ENCODE peak calls at places on chromosomes 13 and 19, in nine cellular contexts. K is BJ, S is cardiac fibroblast, V is A549, L is heart left ventricle, Z is B cell, T is progenitor cell of endocrine pancreas, G is tibial artery, H is fibroblast of mammary gland. A is an unnamed sample.

GRCh38 chr13:74324338-74324737 is 190.1 kb upstream of the KLF12 start:
- DNase-seq in T (no peak), L (no peak), Z (no peak), S (no peak), K (no peak), G (no peak), V (no peak), H (no peak), A (no peak)

GRCh38 chr13:60229708-60230272 is 66.1 kb upstream of the DIAPH3 start:
- DNase-seq in Z (no peak), G (no peak), V (no peak), K (no peak), H (no peak), L (no peak), T (no peak), S (no peak), A (no peak)

GRCh38 chr13:102443234-102443633 is 41.4 kb upstream of the FGF14 start:
- DNase-seq in S (no peak), Z (no peak), L (no peak), H (no peak), K (no peak), G (no peak), T (no peak), V (no peak), A (no peak)

GRCh38 chr19:632228-633067 is 889 bp downstream of the POLRMT start:
- DNase-seq in K (no peak), V (peak; percentile 58), L (no peak), G (no peak), T (no peak), H (peak; percentile 51), S (peak; percentile 65), Z (no peak), A (peak; percentile 25)

GRCh38 chr19:46404039-46404883 is 9.1 kb downstream of the CCDC8 start:
- DNase-seq in H (peak; percentile 61), Z (no peak), G (peak; percentile 86), V (peak; percentile 93), S (no peak), K (no peak), T (peak; percentile 49), L (peak; percentile 74), A (peak; percentile 64)

GRCh38 chr13:45325806-45326205 is 15.2 kb downstream of the TPT1 start:
- DNase-seq in K (peak; percentile 68), V (no peak), S (peak; percentile 94), Z (no peak), H (peak; percentile 95), T (no peak), G (peak; percentile 85), L (peak; percentile 85), A (no peak)

GRCh38 chr19:14118165-14119051 is 846 bp upstream of the PRKACA start:
- DNase-seq in V (no peak), Z (no peak), T (no peak), L (peak; percentile 90), H (peak; percentile 78), S (peak; percentile 69), K (peak; percentile 41), G (peak; percentile 96), A (no peak)

GRCh38 chr19:1272423-1273262 is 2.7 kb upstream of the FAM174C start:
- DNase-seq in G (no peak), S (peak; percentile 12), H (no peak), V (no peak), L (no peak), K (no peak), T (no peak), Z (no peak), A (no peak)

GRCh38 chr13:21055511-21056045 is 5.8 kb downstream of the LATS2 start:
- DNase-seq in H (no peak), S (no peak), K (no peak), G (no peak), T (no peak), L (no peak), Z (no peak), V (no peak), A (no peak)

GRCh38 chr19:2477141-2477710 is 1.3 kb downstream of the GADD45B start:
- DNase-seq in H (no peak), V (no peak), K (no peak), Z (peak; percentile 55), L (peak; percentile 68), T (no peak), S (peak; percentile 51), G (peak; percentile 79), A (peak; percentile 48)

GRCh38 chr13:97194473-97194872 is 27.7 kb upstream of the MBNL2 start:
- DNase-seq in G (no peak), V (no peak), H (peak; percentile 18), K (peak; percentile 24), Z (no peak), S (peak; percentile 19), T (no peak), L (no peak), A (peak; percentile 54)

GRCh38 chr13:44412341-44412935 is 38.8 kb downstream of the SERP2 start:
- DNase-seq in V (no peak), K (no peak), G (no peak), Z (no peak), S (no peak), L (no peak), T (no peak), H (no peak), A (no peak)

GRCh38 chr13:100195568-100195967 is 106.7 kb downstream of the PCCA start:
- DNase-seq in L (no peak), H (no peak), S (no peak), Z (no peak), K (no peak), G (no peak), T (no peak), V (no peak), A (no peak)

GRCh38 chr13:21675095-21676007 is 4.5 kb downstream of the FGF9 start:
- DNase-seq in L (peak; percentile 60), T (peak; percentile 28), K (no peak), Z (no peak), H (no peak), G (no peak), S (no peak), V (no peak), A (peak; percentile 28)

GRCh38 chr13:49340161-49340560 is 92.4 kb downstream of the CDADC1 start:
- DNase-seq in K (no peak), Z (no peak), V (no peak), S (no peak), L (no peak), G (no peak), T (no peak), H (no peak), A (no peak)

GRCh38 chr13:23348270-23349126 is 85.0 kb downstream of the SACS start:
- DNase-seq in V (no peak), L (no peak), S (peak; percentile 16), H (peak; percentile 64), Z (no peak), G (no peak), T (no peak), K (no peak), A (no peak)

GRCh38 chr13:75333103-75333502 is 148.9 kb downstream of the TBC1D4 start:
- DNase-seq in G (no peak), S (no peak), L (no peak), K (no peak), H (no peak), V (no peak), Z (no peak), T (no peak), A (no peak)

DNA sequence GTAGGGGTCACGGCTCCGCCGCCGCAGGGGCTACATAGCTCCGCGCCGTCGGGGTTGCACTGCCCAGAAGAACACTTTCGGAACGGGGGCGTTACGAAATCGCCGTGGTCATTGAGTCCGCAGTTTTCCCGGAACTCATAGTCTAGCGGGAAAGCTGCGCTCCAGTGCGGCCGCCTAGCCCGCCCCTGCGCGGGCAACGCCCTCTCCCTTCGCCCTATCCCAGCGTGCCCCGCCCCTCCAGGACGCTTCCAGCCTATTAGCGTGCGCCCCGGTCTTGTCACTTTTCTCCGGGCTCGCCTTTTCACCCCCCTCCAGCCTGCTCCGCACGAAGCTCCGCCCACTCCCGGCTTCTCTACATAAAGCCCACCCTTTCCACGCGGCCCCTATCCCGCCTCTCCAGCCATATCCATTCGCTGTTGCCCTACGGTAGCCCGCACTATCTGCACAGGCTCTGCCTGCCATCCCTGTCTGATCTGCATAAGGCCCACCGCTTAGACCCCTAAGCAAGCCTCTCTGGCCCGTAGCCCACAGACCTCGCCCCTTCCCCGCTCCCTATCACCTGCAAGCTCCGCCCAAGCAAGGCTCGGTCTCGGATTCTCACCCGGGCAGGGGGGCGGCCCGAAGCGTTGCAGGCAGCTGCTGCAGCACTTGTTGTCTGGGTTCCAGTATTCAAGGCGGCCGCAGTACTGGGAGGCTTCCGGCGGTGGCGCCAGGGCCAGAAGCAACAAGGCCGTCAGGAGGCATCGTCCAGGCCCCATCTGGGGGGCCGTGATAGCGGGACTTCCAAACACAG is 1.6 kb downstream of the IGFLR1 start:
- DNase-seq in L (peak; percentile 99), G (peak; percentile 99), Z (peak; percentile 96), S (peak; percentile 96), T (peak; percentile 94), K (peak; percentile 76), H (peak; percentile 93), V (peak; percentile 100), A (peak; percentile 99)
- TF ChIP-seq CTCF in L (no peak), G (no peak), Z (no peak), S (peak; percentile 29), T (peak; percentile 52), K (peak; percentile 38), H (no peak), V (no peak), A (no peak)

DNA sequence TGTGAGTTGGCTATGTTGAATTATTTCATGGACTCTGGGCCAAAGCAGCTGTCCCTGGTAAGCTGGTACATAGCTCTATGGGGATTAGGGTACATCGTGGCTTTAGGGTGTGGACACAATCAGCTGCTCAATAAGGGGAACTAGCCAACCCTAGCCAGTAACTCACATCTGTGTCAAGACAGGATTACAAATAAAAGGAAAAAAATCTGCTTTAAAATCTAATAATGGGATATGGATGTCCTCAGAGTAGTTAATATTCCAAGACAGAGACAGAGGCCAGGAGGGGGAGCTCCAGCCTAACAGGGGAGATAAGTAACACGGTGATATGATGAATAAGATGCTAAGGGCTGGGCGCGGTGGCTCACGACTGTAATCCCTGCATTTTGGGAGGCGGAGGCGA is 21.1 kb upstream of the ZNF766 start:
- DNase-seq in S (peak; percentile 69), L (peak; percentile 59), H (peak; percentile 49), V (no peak), T (no peak), G (no peak), Z (peak; percentile 57), K (no peak), A (no peak)
- TF ChIP-seq CTCF in S (peak; percentile 50), L (peak; percentile 38), H (peak; percentile 43), V (no peak), T (peak; percentile 54), G (peak; percentile 54), Z (peak; percentile 47), K (peak; percentile 51), A (no peak)

DNA sequence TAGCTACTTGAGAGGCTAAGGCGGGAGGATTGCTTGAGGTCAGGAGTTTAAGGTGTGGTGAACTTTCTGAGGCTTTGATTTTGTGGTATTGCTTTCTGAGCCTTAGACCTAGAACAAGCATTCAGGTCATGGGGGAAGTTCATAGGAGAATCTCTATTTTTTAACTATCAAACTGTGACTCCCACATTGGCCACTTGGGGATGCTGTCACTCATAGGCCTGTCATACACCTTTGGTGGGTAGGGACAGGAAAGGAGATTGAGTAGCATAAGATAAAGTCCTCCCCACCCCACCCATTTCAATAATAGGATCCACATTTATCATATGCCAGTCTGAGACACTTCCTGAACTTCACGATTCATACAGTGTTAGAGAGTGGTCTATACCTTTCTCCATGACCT is 41.9 kb upstream of the PSG2 start:
- DNase-seq in T (no peak), G (no peak), K (no peak), V (no peak), Z (no peak), L (no peak), S (no peak), H (no peak), A (no peak)
- TF ChIP-seq CTCF in T (no peak), G (no peak), K (no peak), V (no peak), Z (no peak), L (no peak), S (peak; percentile 34), H (peak; percentile 4), A (no peak)

GRCh38 chr13:77751513-77752456 is 54.3 kb downstream of the SLAIN1 start:
- DNase-seq in K (no peak), G (no peak), S (peak; percentile 70), H (peak; percentile 58), T (no peak), Z (no peak), L (no peak), V (peak; percentile 6), A (peak; percentile 7)
- TF ChIP-seq CTCF in K (peak; percentile 82), G (peak; percentile 72), S (peak; percentile 73), H (peak; percentile 79), T (peak; percentile 85), Z (peak; percentile 90), L (peak; percentile 67), V (peak; percentile 54), A (no peak)

A was measured in Calu3.